ENCODE peak calls at places on chromosome 4, in nine cellular contexts. H is lower leg skin, Q is natural killer cell, E is thoracic aorta, U is fibroblast of pulmonary artery, W is astrocyte of the spinal cord, J is HFFc6, X is breast epithelium, S is cardiac fibroblast. M is an unnamed sample.

GRCh38 chr4:6281436-6282144 is 11.9 kb downstream of the WFS1 start:
- DNase-seq in H (no peak), Q (no peak), E (no peak), U (no peak), W (no peak), J (no peak), X (no peak), S (no peak), M (no peak)

GRCh38 chr4:79174855-79175254 is 151.0 kb downstream of the NAA11 start:
- DNase-seq in H (no peak), Q (no peak), E (no peak), U (no peak), W (no peak), J (no peak), X (no peak), S (no peak), M (no peak)

GRCh38 chr4:22048326-22048725 is 99.8 kb upstream of the KCNIP4 start:
- DNase-seq in H (no peak), Q (no peak), E (no peak), U (no peak), W (no peak), J (no peak), X (no peak), S (no peak), M (no peak)

GRCh38 chr4:81259151-81259550 is 44.1 kb upstream of the PRKG2 start:
- DNase-seq in H (no peak), Q (no peak), E (no peak), U (no peak), W (no peak), J (no peak), X (no peak), S (no peak), M (no peak)

GRCh38 chr4:56618734-56619133 is 62.4 kb downstream of the HOPX start:
- DNase-seq in H (no peak), Q (no peak), E (no peak), U (no peak), W (no peak), J (no peak), X (no peak), S (no peak), M (no peak)

GRCh38 chr4:123354701-123355100 is 41.9 kb upstream of the SPRY1 start:
- DNase-seq in H (no peak), Q (no peak), E (no peak), U (no peak), W (no peak), J (no peak), X (no peak), S (no peak), M (no peak)

GRCh38 chr4:150782921-150783320 is 201.0 kb downstream of the MAB21L2 start:
- DNase-seq in H (no peak), Q (no peak), E (no peak), U (peak), W (peak), J (no peak), X (no peak), S (no peak), M (no peak)

GRCh38 chr4:57037982-57038604 is 59.4 kb downstream of the POLR2B start:
- DNase-seq in H (peak), Q (peak), E (no peak), U (peak), W (peak), J (no peak), X (peak), S (peak), M (no peak)

GRCh38 chr4:164461901-164462300 is 292.0 kb upstream of the SMIM31 start:
- DNase-seq in H (no peak), Q (no peak), E (no peak), U (no peak), W (no peak), J (no peak), X (no peak), S (no peak), M (no peak)

GRCh38 chr4:72767903-72768817 is 199.1 kb upstream of the ADAMTS3 start:
- DNase-seq in H (no peak), Q (no peak), E (no peak), U (peak), W (peak), J (peak), X (no peak), S (peak), M (no peak)

GRCh38 chr4:48372272-48372671 is 30.9 kb downstream of the SLAIN2 start:
- DNase-seq in H (no peak), Q (no peak), E (no peak), U (peak), W (no peak), J (no peak), X (no peak), S (peak), M (no peak)

GRCh38 chr4:144734522-144734921 is 88.6 kb downstream of the HHIP start:
- DNase-seq in H (no peak), Q (no peak), E (no peak), U (peak), W (peak), J (peak), X (no peak), S (peak), M (no peak)

GRCh38 chr4:3433138-3433869 is 8.5 kb upstream of the HGFAC start:
- DNase-seq in H (no peak), Q (no peak), E (no peak), U (no peak), W (no peak), J (no peak), X (no peak), S (no peak), M (no peak)

GRCh38 chr4:56958111-56958517 is 19.3 kb downstream of the NOA1 start:
- DNase-seq in H (peak), Q (no peak), E (peak), U (peak), W (peak), J (peak), X (peak), S (peak), M (no peak)

GRCh38 chr4:82213485-82214162 is 160.2 kb downstream of the HNRNPD start:
- DNase-seq in H (no peak), Q (no peak), E (no peak), U (no peak), W (no peak), J (no peak), X (no peak), S (no peak), M (no peak)

GRCh38 chr4:123350191-123350544 is 46.4 kb upstream of the SPRY1 start:
- DNase-seq in H (peak), Q (no peak), E (no peak), U (peak), W (peak), J (no peak), X (no peak), S (peak), M (no peak)

GRCh38 chr4:108166038-108166437 is 2.7 kb downstream of the LEF1 start:
- DNase-seq in H (no peak), Q (no peak), E (no peak), U (no peak), W (no peak), J (no peak), X (no peak), S (no peak), M (no peak)

GRCh38 chr4:24686866-24687672 is 102.7 kb upstream of the DHX15 start:
- DNase-seq in H (no peak), Q (no peak), E (no peak), U (peak), W (no peak), J (no peak), X (no peak), S (peak), M (no peak)

GRCh38 chr4:81882222-81882621 is 410.5 kb upstream of the RASGEF1B start:
- DNase-seq in H (no peak), Q (no peak), E (no peak), U (no peak), W (no peak), J (no peak), X (no peak), S (no peak), M (no peak)

GRCh38 chr4:47184071-47184470 is 152.7 kb downstream of the GABRB1 start:
- DNase-seq in H (no peak), Q (no peak), E (no peak), U (no peak), W (no peak), J (no peak), X (no peak), S (no peak), M (no peak)

GRCh38 chr4:157443537-157443936 is 223.0 kb downstream of the GRIA2 start:
- DNase-seq in H (no peak), Q (no peak), E (no peak), U (no peak), W (no peak), J (no peak), X (no peak), S (no peak), M (no peak)

GRCh38 chr4:174154455-174154854 is 129.0 kb downstream of the FBXO8 start:
- DNase-seq in H (no peak), Q (no peak), E (no peak), U (peak), W (peak), J (peak), X (no peak), S (peak), M (no peak)

GRCh38 chr4:43718369-43718768 is 730.2 kb downstream of the KCTD8 start:
- DNase-seq in H (no peak), Q (no peak), E (no peak), U (no peak), W (no peak), J (no peak), X (no peak), S (no peak), M (no peak)

GRCh38 chr4:190019023-190019858 is 7.8 kb downstream of the FRG2 start:
- DNase-seq in H (no peak), Q (no peak), E (no peak), U (no peak), W (no peak), J (no peak), X (no peak), S (no peak), M (no peak)

GRCh38 chr4:81326581-81326980 is 111.6 kb upstream of the PRKG2 start:
- DNase-seq in H (no peak), Q (no peak), E (no peak), U (no peak), W (no peak), J (no peak), X (no peak), S (no peak), M (no peak)

GRCh38 chr4:74037076-74037475 is 1.4 kb downstream of the CXCL3 start:
- DNase-seq in H (no peak), Q (no peak), E (no peak), U (no peak), W (no peak), J (no peak), X (no peak), S (peak), M (no peak)
- TF ChIP-seq CTCF in H (no peak), Q (no peak), E (no peak), U (no peak), W (no peak), J (no peak), X (no peak), S (no peak), M (no peak)

DNA sequence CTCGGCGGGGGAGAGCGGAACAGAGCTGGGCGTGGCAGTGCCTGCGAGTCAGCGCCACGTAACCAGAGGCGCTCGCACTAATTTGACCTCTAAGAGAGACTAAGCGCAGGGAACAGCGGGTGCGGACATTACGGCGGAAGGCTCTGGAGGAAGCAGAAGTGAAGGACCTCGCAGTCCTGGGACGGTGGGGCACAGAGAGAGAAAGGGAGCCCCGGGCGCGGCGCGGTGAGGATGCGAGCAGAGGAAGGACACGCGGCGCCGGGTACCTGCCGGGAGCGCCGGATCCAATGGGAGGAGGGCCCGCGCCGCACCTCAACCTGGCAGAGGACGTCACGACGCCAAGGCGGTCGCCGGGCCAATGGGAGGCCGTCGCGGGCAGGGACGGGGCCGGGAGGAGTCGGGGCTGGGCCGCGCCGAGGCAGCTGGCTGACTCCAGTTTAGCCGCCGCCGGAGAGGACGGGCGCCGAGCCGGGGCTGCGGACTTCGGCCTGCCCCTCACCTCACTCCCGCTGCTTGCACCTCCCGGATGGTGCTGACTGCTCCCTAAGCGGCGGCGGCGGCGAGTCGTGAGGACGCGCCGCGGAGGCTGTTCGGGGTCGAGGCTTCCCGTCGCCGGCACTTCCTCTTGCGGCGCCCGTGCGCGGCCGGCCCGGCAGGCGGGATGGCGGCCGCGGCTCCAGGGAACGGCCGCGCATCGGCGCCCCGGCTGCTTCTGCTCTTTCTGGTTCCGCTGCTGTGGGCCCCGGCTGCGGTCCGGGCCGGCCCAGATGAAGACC is at the start of gene TMEM165:
- DNase-seq in H (peak), Q (peak), E (peak), U (peak), W (peak), J (peak), X (peak), S (peak), M (peak)
- TF ChIP-seq CTCF in H (no peak), Q (no peak), E (no peak), U (no peak), W (no peak), J (no peak), X (no peak), S (no peak), M (no peak)

GRCh38 chr4:98000940-98001339 is 142.3 kb downstream of the STPG2 start:
- DNase-seq in H (no peak), Q (no peak), E (no peak), U (no peak), W (no peak), J (no peak), X (no peak), S (no peak), M (no peak)

GRCh38 chr4:98006060-98006459 is 137.2 kb downstream of the STPG2 start:
- DNase-seq in H (no peak), Q (no peak), E (no peak), U (no peak), W (no peak), J (no peak), X (no peak), S (no peak), M (no peak)

GRCh38 chr4:98006814-98007412 is 136.4 kb downstream of the STPG2 start:
- DNase-seq in H (no peak), Q (no peak), E (no peak), U (no peak), W (no peak), J (no peak), X (no peak), S (no peak), M (no peak)
- TF ChIP-seq CTCF in H (no peak), Q (no peak), E (no peak), U (no peak), W (no peak), J (no peak), X (no peak), S (no peak), M (no peak)

DNA sequence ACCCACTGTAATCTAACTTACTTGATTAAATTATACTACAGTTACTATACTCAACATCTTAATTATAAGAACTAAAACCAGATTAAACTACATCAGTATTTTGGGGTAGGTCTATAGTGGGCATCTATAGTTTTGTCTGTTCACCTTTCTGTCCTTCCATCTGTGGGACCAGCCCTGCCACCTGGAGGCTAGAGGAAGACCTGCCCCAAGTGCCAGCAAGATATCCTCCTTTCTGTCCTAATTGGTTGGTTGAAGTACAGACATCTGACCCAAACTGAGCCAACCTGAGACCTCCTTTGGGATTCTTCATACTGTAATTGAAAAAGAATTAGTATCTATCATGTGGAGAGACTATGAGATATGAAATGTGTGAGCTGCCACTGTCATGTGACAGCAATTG is 172.2 kb upstream of the TLL1 start:
- DNase-seq in H (no peak), Q (no peak), E (no peak), U (peak), W (no peak), J (no peak), X (no peak), S (no peak), M (no peak)
- TF ChIP-seq CTCF in H (no peak), Q (no peak), E (no peak), U (peak), W (peak), J (no peak), X (no peak), S (peak), M (no peak)

GRCh38 chr4:152073738-152074137 is 312.9 kb upstream of the GATB start:
- DNase-seq in H (no peak), Q (no peak), E (no peak), U (peak), W (peak), J (no peak), X (peak), S (peak), M (no peak)

GRCh38 chr4:152072886-152073285 is 312.1 kb upstream of the GATB start:
- DNase-seq in H (no peak), Q (no peak), E (no peak), U (no peak), W (no peak), J (no peak), X (no peak), S (no peak), M (no peak)

GRCh38 chr4:152075253-152075928 is 314.6 kb upstream of the GATB start:
- DNase-seq in H (no peak), Q (no peak), E (no peak), U (no peak), W (no peak), J (no peak), X (no peak), S (no peak), M (no peak)

GRCh38 chr4:152072001-152072485 is 311.2 kb upstream of the GATB start:
- DNase-seq in H (no peak), Q (no peak), E (no peak), U (no peak), W (peak), J (peak), X (no peak), S (no peak), M (no peak)

DNA sequence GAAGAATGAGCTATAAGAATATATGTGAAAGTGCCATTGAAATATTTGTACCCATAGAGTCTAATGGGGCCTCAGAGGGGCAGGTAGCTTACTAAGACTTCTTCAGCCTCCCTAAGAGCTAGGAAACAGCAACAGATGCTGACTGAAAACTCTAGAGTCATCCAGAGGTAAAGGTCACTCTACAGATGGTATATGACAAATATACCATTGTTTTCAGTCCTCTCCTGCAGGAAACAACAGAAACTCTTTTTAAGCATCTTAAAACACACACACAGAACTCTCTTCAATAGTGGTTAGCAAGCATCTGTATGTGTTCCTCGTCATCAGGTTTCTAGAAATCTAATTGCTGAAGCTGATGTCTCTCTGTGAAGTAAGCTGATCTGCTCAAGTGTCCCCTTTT is 313.8 kb upstream of the GATB start:
- DNase-seq in H (no peak), Q (no peak), E (no peak), U (no peak), W (no peak), J (no peak), X (no peak), S (no peak), M (no peak)
- TF ChIP-seq CTCF in H (no peak), Q (no peak), E (no peak), U (no peak), W (no peak), J (no peak), X (no peak), S (no peak), M (no peak)

DNA sequence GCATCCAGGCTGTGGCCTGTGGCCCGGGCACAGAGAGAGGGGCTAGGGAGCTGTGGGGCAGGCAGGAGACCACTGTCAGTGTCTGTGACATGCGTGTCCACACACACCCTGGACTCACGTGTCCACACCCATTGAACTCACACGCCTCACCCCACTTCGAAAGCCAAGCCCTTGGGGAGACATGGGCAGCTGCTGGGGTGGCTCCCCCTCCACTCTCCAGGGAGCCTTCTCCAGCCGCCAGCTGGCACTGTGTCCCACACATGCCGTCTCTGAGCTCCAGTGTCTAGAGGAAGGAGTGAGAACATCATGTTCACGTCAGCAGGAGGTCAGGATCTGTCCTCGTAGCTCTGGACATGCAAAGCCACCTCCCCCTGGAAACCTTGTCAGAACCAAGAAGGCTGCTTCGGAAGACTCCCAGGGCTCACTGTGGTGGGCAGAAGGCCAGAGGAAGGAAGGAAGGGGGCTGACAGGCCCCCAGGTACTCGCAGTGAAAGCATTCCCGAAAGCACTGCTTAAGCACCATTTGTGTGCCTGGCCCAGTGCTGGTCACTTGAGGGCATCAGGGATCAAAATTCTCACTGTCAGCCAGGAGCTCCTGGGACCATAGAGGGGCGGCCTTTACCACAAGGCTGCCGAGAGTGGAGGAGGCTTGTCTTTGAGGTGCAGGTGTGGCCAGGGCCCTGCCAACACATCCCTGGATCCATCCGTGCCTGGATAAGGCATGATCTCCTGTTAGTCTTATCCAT is 61.4 kb downstream of the HTRA3 start:
- DNase-seq in H (no peak), Q (no peak), E (peak), U (peak), W (no peak), J (no peak), X (no peak), S (peak), M (no peak)
- TF ChIP-seq CTCF in H (no peak), Q (no peak), E (no peak), U (no peak), W (no peak), J (no peak), X (no peak), S (peak), M (no peak)

DNA sequence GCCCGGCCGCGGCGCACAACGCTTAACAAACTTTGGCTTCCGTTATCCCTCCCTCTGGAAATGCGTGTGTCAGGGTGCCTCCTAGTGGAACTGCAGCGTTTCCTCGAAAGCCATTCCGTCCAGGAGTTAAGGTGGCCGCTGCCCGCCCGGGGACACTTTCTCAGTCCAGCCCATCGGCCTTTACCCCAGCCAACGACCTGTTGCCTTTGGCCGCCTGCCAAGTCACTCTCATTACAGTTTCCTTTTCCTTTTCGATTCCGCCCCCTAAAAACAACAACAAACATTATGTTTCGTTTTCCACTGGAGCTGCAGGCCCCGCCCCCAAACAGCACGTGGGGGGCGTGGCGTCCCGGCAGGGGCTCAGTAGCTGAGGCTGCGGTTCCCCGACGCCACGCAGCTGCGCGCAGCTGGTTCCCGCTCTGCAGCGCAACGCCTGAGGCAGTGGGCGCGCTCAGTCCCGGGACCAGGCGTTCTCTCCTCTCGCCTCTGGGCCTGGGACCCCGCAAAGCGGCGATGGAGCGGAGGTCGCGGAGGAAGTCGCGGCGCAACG is at the start of gene HERC5:
- DNase-seq in H (peak), Q (peak), E (peak), U (peak), W (peak), J (peak), X (peak), S (peak), M (peak)
- TF ChIP-seq CTCF in H (peak), Q (no peak), E (peak), U (peak), W (peak), J (peak), X (peak), S (peak), M (no peak)

M was measured in activated B cell treated with CpG ODN at 0.5 μM for 24 hours.